ENCODE peak calls at places on chromosomes 6 and 20, in nine cellular contexts. Y is IMR-90; R is CD8-positive, alpha-beta T cell; M is GM10248; I is upper lobe of left lung; E is heart left ventricle; O is esophagus squamous epithelium; T is testis; Z is AG09319. U is an unnamed sample.

GRCh38 chr6:4180653-4181255 is 45.4 kb upstream of the ECI2 start:
- DNase-seq in Y (peak; percentile 63), R (no peak), M (no peak), I (no peak), E (no peak), O (no peak), T (peak; percentile 67), Z (no peak), U (peak; percentile 3)

GRCh38 chr6:163741743-163742363 is 327.3 kb downstream of the QKI start:
- DNase-seq in Y (no peak), R (no peak), M (no peak), I (no peak), E (no peak), O (no peak), T (no peak), Z (no peak), U (no peak)

GRCh38 chr6:95569560-95569959 is 7.8 kb upstream of the MANEA start:
- DNase-seq in Y (no peak), R (no peak), M (no peak), I (no peak), E (no peak), O (no peak), T (no peak), Z (no peak), U (no peak)

GRCh38 chr6:164097557-164098398 is 683.3 kb downstream of the QKI start:
- DNase-seq in Y (peak; percentile 7), R (no peak), M (no peak), I (no peak), E (no peak), O (no peak), T (peak; percentile 64), Z (no peak), U (no peak)

GRCh38 chr6:48212501-48212900 is 101.5 kb upstream of the PTCHD4 start:
- DNase-seq in Y (no peak), R (no peak), M (no peak), I (no peak), E (no peak), O (no peak), T (no peak), Z (no peak), U (no peak)

GRCh38 chr6:10522929-10523573 is 1.9 kb downstream of the GCNT2 start:
- DNase-seq in Y (no peak), R (no peak), M (no peak), I (peak; percentile 49), E (no peak), O (no peak), T (no peak), Z (no peak), U (no peak)

GRCh38 chr20:35312348-35312747 is 20.1 kb upstream of the FAM83C start:
- DNase-seq in Y (peak; percentile 96), R (no peak), M (no peak), I (no peak), E (no peak), O (no peak), T (no peak), Z (peak; percentile 72), U (peak; percentile 69)

GRCh38 chr20:32252189-32252588 is 25.3 kb upstream of the KIF3B start:
- DNase-seq in Y (no peak), R (no peak), M (peak; percentile 36), I (no peak), E (no peak), O (no peak), T (no peak), Z (no peak), U (no peak)

GRCh38 chr6:112781236-112781635 is 434.1 kb downstream of the RFPL4B start:
- DNase-seq in Y (peak; percentile 10), R (no peak), M (no peak), I (no peak), E (no peak), O (no peak), T (peak; percentile 18), Z (no peak), U (no peak)
- TF ChIP-seq CTCF in Y (peak; percentile 21), R (no peak), M (no peak), I (no peak), E (no peak), O (no peak), T (no peak), Z (no peak), U (no peak)

GRCh38 chr6:146664871-146665270 is 66.1 kb downstream of the ADGB start:
- DNase-seq in Y (peak; percentile 0), R (no peak), M (no peak), I (no peak), E (no peak), O (no peak), T (no peak), Z (no peak), U (no peak)

GRCh38 chr6:146670161-146670560 is 71.4 kb downstream of the ADGB start:
- DNase-seq in Y (peak; percentile 5), R (no peak), M (no peak), I (no peak), E (no peak), O (no peak), T (no peak), Z (no peak), U (no peak)

DNA sequence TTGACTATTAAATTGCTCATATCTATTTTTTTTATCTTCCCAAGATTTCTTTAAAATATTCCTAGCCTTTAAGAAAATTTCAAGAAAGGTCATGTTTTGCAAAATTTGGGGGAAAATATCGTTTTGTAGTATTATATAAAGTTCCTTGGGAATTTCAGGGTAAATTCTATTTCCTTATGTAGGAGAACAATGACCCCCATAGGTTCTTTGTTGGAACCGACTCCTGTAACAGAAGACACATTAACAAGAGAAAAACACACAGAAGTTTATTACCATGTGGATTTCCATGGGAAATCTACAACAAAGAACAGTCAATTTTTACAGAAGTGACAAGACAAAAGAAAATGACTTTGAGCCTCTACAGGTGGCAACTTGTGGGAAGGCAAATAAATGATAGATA is 68.1 kb downstream of the ADGB start:
- DNase-seq in Y (no peak), R (no peak), M (no peak), I (no peak), E (no peak), O (no peak), T (no peak), Z (no peak), U (no peak)
- TF ChIP-seq CTCF in Y (no peak), R (no peak), M (no peak), I (no peak), E (no peak), O (no peak), T (no peak), Z (no peak), U (no peak)

GRCh38 chr20:56422131-56422823 is 10.2 kb downstream of the CASS4 start:
- DNase-seq in Y (peak; percentile 88), R (no peak), M (no peak), I (no peak), E (no peak), O (no peak), T (no peak), Z (no peak), U (peak; percentile 40)
- TF ChIP-seq CTCF in Y (peak; percentile 34), R (no peak), M (no peak), I (no peak), E (no peak), O (no peak), T (no peak), Z (peak; percentile 8), U (no peak)

GRCh38 chr6:29488874-29489273 is 1.1 kb upstream of the MAS1L start:
- DNase-seq in Y (no peak), R (no peak), M (no peak), I (no peak), E (no peak), O (no peak), T (no peak), Z (no peak), U (no peak)

GRCh38 chr6:29490552-29490951 is 2.8 kb upstream of the MAS1L start:
- DNase-seq in Y (no peak), R (no peak), M (no peak), I (no peak), E (no peak), O (no peak), T (no peak), Z (no peak), U (no peak)

GRCh38 chr6:29490055-29490454 is 2.3 kb upstream of the MAS1L start:
- DNase-seq in Y (no peak), R (no peak), M (no peak), I (no peak), E (no peak), O (no peak), T (no peak), Z (no peak), U (no peak)

GRCh38 chr6:29489286-29489685 is 1.5 kb upstream of the MAS1L start:
- DNase-seq in Y (no peak), R (no peak), M (no peak), I (no peak), E (no peak), O (no peak), T (no peak), Z (no peak), U (no peak)

DNA sequence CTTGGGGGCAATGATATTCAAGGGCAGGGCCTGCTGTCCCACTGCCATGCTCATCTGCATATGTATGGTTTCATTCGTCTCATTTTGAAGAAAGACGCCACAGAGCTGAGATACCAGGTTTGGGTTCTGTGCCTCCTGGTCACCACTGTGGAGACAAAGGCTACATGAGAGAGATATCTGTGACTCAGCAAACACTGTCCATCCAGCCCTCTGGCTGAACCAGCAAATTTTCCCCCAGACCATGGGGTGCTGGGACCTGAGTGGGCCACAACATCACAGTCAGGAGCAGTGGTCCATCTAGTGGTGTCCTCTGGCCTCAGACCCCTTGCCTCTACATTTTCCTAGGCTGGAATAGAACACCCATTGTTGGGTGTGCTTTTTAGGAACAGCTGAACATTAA is at the start of gene MAS1L:
- DNase-seq in Y (no peak), R (no peak), M (no peak), I (no peak), E (no peak), O (no peak), T (no peak), Z (no peak), U (no peak)
- TF ChIP-seq CTCF in Y (no peak), R (no peak), M (no peak), I (no peak), E (no peak), O (no peak), T (no peak), Z (no peak), U (no peak)